ENCODE peak calls at places on chromosomes 11 and 22, in five cellular contexts. E is NCI-H524 treated with DMSO at 0.1 percent for 48 hours; Q is gastrocnemius medialis; X is mesendoderm; Z is stimulated activated CD4-positive, alpha-beta T cell treated with anti-CD3 and anti-CD28 coated beads, Interleukin-1b, Interleukin-23, amount 100 ng/mL, for 4 hours. G is an unnamed sample.

GRCh38 chr22:46604306-46604690 is 15.9 kb upstream of the GRAMD4 start:
- DNase-seq in Q (peak; percentile 38), X (peak; percentile 82), Z (no peak), E (no peak), G (no peak)

GRCh38 chr11:57324154-57324885 is 432 bp downstream of the TNKS1BP1 start:
- DNase-seq in Q (no peak), Z (peak; percentile 33), X (peak; percentile 88), E (no peak), G (peak; percentile 15)

GRCh38 chr11:27012254-27012921 is 18.5 kb downstream of the FIBIN start:
- DNase-seq in X (peak; percentile 84), Z (no peak), Q (no peak), E (no peak), G (no peak)

GRCh38 chr11:70637186-70637800 is 239.0 kb downstream of the CTTN start:
- DNase-seq in Z (no peak), X (no peak), E (no peak), Q (no peak), G (no peak)

GRCh38 chr22:47106806-47107205 is 344.4 kb downstream of the TBC1D22A start:
- DNase-seq in E (no peak), X (no peak), Q (no peak), Z (no peak), G (no peak)

GRCh38 chr11:31809543-31809856 is 1.6 kb downstream of the PAX6 start:
- DNase-seq in E (no peak), X (no peak), Q (no peak), Z (no peak), G (no peak)

GRCh38 chr11:121614661-121615240 is 162.0 kb upstream of the SORL1-AS1 start:
- DNase-seq in X (peak; percentile 46), Q (no peak), Z (no peak), E (no peak), G (no peak)

GRCh38 chr11:11977206-11977938 is 31.1 kb downstream of the DKK3 start:
- DNase-seq in Q (no peak), X (peak; percentile 91), E (no peak), Z (no peak), G (no peak)

GRCh38 chr11:120392791-120393190 is 56.6 kb downstream of the ARHGEF12 start:
- DNase-seq in Z (no peak), E (no peak), Q (no peak), X (no peak), G (no peak)

GRCh38 chr11:330307-330693 is 9.6 kb upstream of the IFITM3 start:
- DNase-seq in X (no peak), Q (no peak), E (no peak), Z (no peak), G (no peak)

GRCh38 chr11:44538375-44539054 is 26.9 kb upstream of the CD82 start:
- DNase-seq in Z (peak; percentile 64), X (peak; percentile 83), Q (peak; percentile 52), E (no peak), G (peak; percentile 70)

GRCh38 chr11:123020968-123021367 is 39.3 kb upstream of the BSX start:
- DNase-seq in Q (no peak), X (peak; percentile 84), Z (peak; percentile 12), E (no peak), G (peak; percentile 5)

GRCh38 chr11:10314199-10315072 is 9.6 kb downstream of the ADM start:
- DNase-seq in E (no peak), Q (no peak), Z (no peak), X (peak; percentile 60), G (no peak)

GRCh38 chr11:47111318-47111804 is 65.3 kb downstream of the ARFGAP2 start:
- DNase-seq in E (no peak), X (no peak), Z (no peak), Q (no peak), G (no peak)

GRCh38 chr11:61485080-61485479 is 23.5 kb upstream of the LRRC10B start:
- DNase-seq in Z (no peak), E (no peak), X (no peak), Q (no peak), G (no peak)

GRCh38 chr11:130536106-130537040 is 87.9 kb downstream of the ADAMTS15 start:
- DNase-seq in E (no peak), X (no peak), Z (no peak), Q (no peak), G (no peak)

GRCh38 chr11:47233989-47234668 is 14.5 kb downstream of the ACP2 start:
- DNase-seq in Z (no peak), Q (no peak), X (peak; percentile 75), E (no peak), G (no peak)

GRCh38 chr11:15258433-15259350 is 144.0 kb downstream of the INSC start:
- DNase-seq in E (peak; percentile 54), Z (no peak), X (peak; percentile 76), Q (no peak), G (no peak)

GRCh38 chr11:10634407-10634806 is 59.1 kb downstream of the IRAG1 start:
- DNase-seq in Q (no peak), Z (no peak), X (no peak), E (no peak), G (no peak)

GRCh38 chr11:13940611-13941256 is 21.8 kb upstream of the SPON1 start:
- DNase-seq in X (no peak), Q (no peak), Z (no peak), E (no peak), G (no peak)

GRCh38 chr11:69434341-69434960 is 47.0 kb upstream of the LINC01488 start:
- DNase-seq in X (peak; percentile 92), E (no peak), Z (no peak), Q (no peak), G (no peak)

GRCh38 chr11:126083829-126084607 is 21.4 kb upstream of the CDON start:
- DNase-seq in Z (no peak), E (no peak), Q (no peak), X (no peak), G (no peak)

GRCh38 chr11:2205214-2205770 is 33.7 kb upstream of the TH start:
- DNase-seq in Z (no peak), X (no peak), Q (no peak), E (no peak), G (no peak)

GRCh38 chr11:26137651-26138050 is 194.3 kb upstream of the ANO3 start:
- DNase-seq in Z (no peak), X (no peak), E (no peak), Q (no peak), G (no peak)